ENCODE peak calls at places on chromosomes 4 and X, in seven cellular contexts. J, P, Q, M, X, L and U are unnamed samples.

GRCh38 chr4:84967292-84967651 is 782 bp upstream of the WDFY3 start:
- DNase-seq in J (peak; percentile 29), P (peak; percentile 16), Q (no peak), M (peak; percentile 46), X (no peak), L (no peak), U (peak; percentile 42)

GRCh38 chr4:26342328-26343040 is 21.7 kb downstream of the RBPJ start:
- DNase-seq in J (peak; percentile 76), P (no peak), Q (peak; percentile 57), M (peak; percentile 55), X (no peak), L (no peak), U (peak; percentile 86)

GRCh38 chrX:40105791-40106676 is 8.3 kb upstream of the BCOR start:
- DNase-seq in J (no peak), P (peak; percentile 74), Q (no peak), M (peak; percentile 50), X (peak; percentile 79), L (peak; percentile 80), U (peak; percentile 58)

GRCh38 chr4:165682621-165683020 is 190.4 kb upstream of the TLL1 start:
- DNase-seq in J (no peak), P (no peak), Q (no peak), M (peak; percentile 2), X (no peak), L (no peak), U (no peak)

GRCh38 chrX:149010026-149010898 is 494.8 kb downstream of the IDS start:
- DNase-seq in J (no peak), P (no peak), Q (no peak), M (no peak), X (no peak), L (no peak), U (no peak)

GRCh38 chr4:159487284-159487747 is 384.4 kb downstream of the RAPGEF2 start:
- DNase-seq in J (peak; percentile 87), P (peak; percentile 49), Q (peak; percentile 53), M (peak; percentile 87), X (no peak), L (no peak), U (peak; percentile 76)

GRCh38 chrX:17788439-17788838 is 51.1 kb downstream of the SCML1 start:
- DNase-seq in J (peak; percentile 29), P (peak; percentile 11), Q (no peak), M (peak; percentile 32), X (no peak), L (no peak), U (peak; percentile 22)

GRCh38 chrX:31483336-31483735 is 411.5 kb upstream of the FTHL17 start:
- DNase-seq in J (peak; percentile 90), P (no peak), Q (peak; percentile 27), M (peak; percentile 86), X (no peak), L (no peak), U (peak; percentile 43)

GRCh38 chr4:81472249-81473085 is 760 bp upstream of the RASGEF1B start:
- DNase-seq in J (peak; percentile 58), P (peak; percentile 27), Q (no peak), M (peak; percentile 69), X (peak; percentile 64), L (no peak), U (peak; percentile 27)

GRCh38 chr4:76179398-76180318 is 31.5 kb upstream of the NUP54 start:
- DNase-seq in J (peak; percentile 90), P (peak; percentile 82), Q (peak; percentile 41), M (peak; percentile 89), X (peak; percentile 81), L (peak; percentile 94), U (peak; percentile 87)

GRCh38 chr4:85686398-85686797 is 211.4 kb downstream of the ARHGAP24 start:
- DNase-seq in J (no peak), P (no peak), Q (no peak), M (no peak), X (no peak), L (no peak), U (no peak)

GRCh38 chr4:152118108-152118507 is 357.3 kb upstream of the GATB start:
- DNase-seq in J (no peak), P (no peak), Q (no peak), M (no peak), X (no peak), L (no peak), U (no peak)

GRCh38 chr4:174375422-174375821 is 91.7 kb downstream of the CEP44 start:
- DNase-seq in J (no peak), P (no peak), Q (no peak), M (no peak), X (no peak), L (no peak), U (no peak)

GRCh38 chr4:65599335-65599734 is 71.0 kb downstream of the EPHA5 start:
- DNase-seq in J (peak; percentile 3), P (no peak), Q (no peak), M (no peak), X (no peak), L (no peak), U (no peak)

GRCh38 chr4:41012308-41012707 is 202.0 kb downstream of the APBB2 start:
- DNase-seq in J (peak; percentile 42), P (no peak), Q (no peak), M (peak; percentile 43), X (no peak), L (no peak), U (peak; percentile 57)

GRCh38 chrX:103063191-103063845 is 653 bp downstream of the BEX1 start:
- DNase-seq in J (peak; percentile 55), P (no peak), Q (no peak), M (peak; percentile 34), X (no peak), L (no peak), U (peak; percentile 9)

GRCh38 chr4:153651041-153651960 is 32.8 kb upstream of the TLR2 start:
- DNase-seq in J (no peak), P (peak; percentile 50), Q (no peak), M (no peak), X (peak; percentile 69), L (no peak), U (no peak)

GRCh38 chr4:183808102-183808466 is 97.0 kb upstream of the STOX2 start:
- DNase-seq in J (no peak), P (no peak), Q (no peak), M (no peak), X (no peak), L (no peak), U (no peak)

GRCh38 chr4:169795585-169795984 is 37.8 kb upstream of the HPF1 start:
- DNase-seq in J (peak; percentile 18), P (no peak), Q (no peak), M (no peak), X (no peak), L (no peak), U (no peak)

GRCh38 chr4:186621959-186622553 is 66.7 kb upstream of the MTNR1A start:
- DNase-seq in J (peak; percentile 93), P (no peak), Q (peak; percentile 82), M (peak; percentile 88), X (no peak), L (no peak), U (peak; percentile 87)
- TF ChIP-seq CTCF in J (peak; percentile 82), P (no peak), Q (peak; percentile 72), M (peak; percentile 78), X (no peak), L (no peak), U (peak; percentile 65)

GRCh38 chrX:153672531-153673397 is 849 bp downstream of the PNCK start:
- DNase-seq in J (no peak), P (no peak), Q (no peak), M (no peak), X (peak; percentile 45), L (no peak), U (peak; percentile 14)
- H3K4me3 ChIP-seq in J (no peak overlapping the region), P (no peak overlapping the region), Q (no peak overlapping the region), M (no peak overlapping the region), X (no peak overlapping the region), L (no peak overlapping the region), U (no peak overlapping the region)

GRCh38 chr4:8882239-8882638 is 10.6 kb upstream of the HMX1 start:
- DNase-seq in J (no peak), P (no peak), Q (no peak), M (no peak), X (no peak), L (no peak), U (no peak)
- TF ChIP-seq CTCF in J (no peak), P (no peak), Q (no peak), M (no peak), X (no peak), L (no peak), U (no peak)

GRCh38 chr4:140253556-140254027 is 99.6 kb upstream of the MAML3 start:
- DNase-seq in J (no peak), P (no peak), Q (no peak), M (no peak), X (no peak), L (no peak), U (no peak)
- H3K4me3 ChIP-seq in J (no peak overlapping the region), P (peak overlapping the region; percentile 79), Q (no peak overlapping the region), M (no peak overlapping the region), X (no peak overlapping the region), L (peak overlapping the region; percentile 85), U (no peak overlapping the region)

GRCh38 chr4:112213850-112214249 is 17.7 kb upstream of the AP1AR start:
- DNase-seq in J (peak; percentile 83), P (no peak), Q (peak; percentile 63), M (peak; percentile 73), X (no peak), L (no peak), U (peak; percentile 87)

GRCh38 chr4:112213091-112213490 is 18.5 kb upstream of the AP1AR start:
- DNase-seq in J (no peak), P (peak; percentile 12), Q (no peak), M (no peak), X (peak; percentile 61), L (no peak), U (peak; percentile 33)

GRCh38 chr4:112210777-112211176 is 20.8 kb upstream of the AP1AR start:
- DNase-seq in J (no peak), P (no peak), Q (no peak), M (peak; percentile 15), X (no peak), L (no peak), U (peak; percentile 21)

GRCh38 chr4:112219826-112220366 is 11.7 kb upstream of the AP1AR start:
- DNase-seq in J (no peak), P (no peak), Q (no peak), M (no peak), X (no peak), L (no peak), U (no peak)

DNA sequence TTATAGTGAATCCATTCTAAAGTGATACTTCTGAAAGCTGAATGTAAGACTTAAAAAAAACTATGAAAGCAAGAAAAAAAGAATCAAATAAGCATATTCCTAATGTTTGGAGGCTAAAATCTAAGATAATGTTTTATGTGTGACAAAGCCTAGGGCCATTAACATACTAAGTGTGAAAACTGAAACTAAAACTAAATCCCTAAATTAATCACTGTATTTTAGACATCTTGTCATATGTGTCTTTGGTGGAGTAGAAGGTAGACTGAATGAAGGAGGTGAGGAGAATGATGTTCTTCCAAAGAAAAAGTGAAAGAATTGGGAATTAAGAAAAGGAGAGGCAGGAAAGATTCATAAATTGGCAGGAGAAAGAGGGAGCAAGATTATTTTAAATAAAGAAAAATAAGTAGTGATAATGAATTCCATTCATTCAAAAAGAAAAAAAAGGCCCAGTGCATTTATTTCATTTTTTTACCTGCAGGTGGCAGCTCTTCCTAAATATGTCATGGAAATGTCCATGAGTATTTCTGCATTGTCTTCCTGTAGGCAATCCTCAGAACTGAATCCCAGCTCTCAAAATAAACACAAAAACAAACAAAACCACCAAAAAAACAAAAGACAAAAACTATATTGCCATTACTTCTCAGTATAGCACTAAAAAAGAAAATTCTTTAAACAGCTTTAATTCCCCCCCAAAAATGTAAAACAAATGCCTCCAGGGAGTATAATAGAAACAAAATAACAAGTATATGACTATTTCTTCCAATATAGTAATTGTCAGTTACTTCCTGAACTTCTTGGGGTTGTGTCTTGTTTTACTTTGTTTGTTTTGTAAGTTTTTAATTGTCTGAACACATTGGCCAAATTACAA is 17.0 kb upstream of the AP1AR start:
- DNase-seq in J (peak; percentile 53), P (no peak), Q (no peak), M (peak; percentile 54), X (no peak), L (no peak), U (peak; percentile 38)
- TF ChIP-seq CTCF in J (peak; percentile 49), P (no peak), Q (peak; percentile 32), M (peak; percentile 34), X (no peak), L (peak; percentile 54), U (peak; percentile 38)